ENCODE peak calls at places on chromosomes 6 and 20, in six cellular contexts. One of them, this sample, is unnamed.

GRCh38 chr20:50844430-50845100 is 49.7 kb downstream of the BCAS4 start:
- DNase-seq in BJ: no peak
- DNase-seq in spleen: no peak
- DNase-seq in brain microvascular endothelial cell: peak; percentile 84
- DNase-seq in fibroblast of pulmonary artery: peak; percentile 90
- DNase-seq in IMR-90: peak; percentile 87
- DNase-seq in this sample: peak; percentile 82

GRCh38 chr6:52975580-52975979 is 19.5 kb downstream of the GSTA4 start:
- DNase-seq in BJ: no peak
- DNase-seq in spleen: no peak
- DNase-seq in brain microvascular endothelial cell: no peak
- DNase-seq in fibroblast of pulmonary artery: no peak
- DNase-seq in IMR-90: peak; percentile 29
- DNase-seq in this sample: peak; percentile 28

GRCh38 chr20:45322952-45323383 is 14.9 kb upstream of the MATN4 start:
- DNase-seq in BJ: no peak
- DNase-seq in spleen: no peak
- DNase-seq in brain microvascular endothelial cell: no peak
- DNase-seq in fibroblast of pulmonary artery: peak; percentile 63
- DNase-seq in IMR-90: peak; percentile 43
- DNase-seq in this sample: peak; percentile 37

GRCh38 chr20:17759449-17759848 is 59.7 kb downstream of the BANF2 start:
- DNase-seq in BJ: no peak
- DNase-seq in spleen: no peak
- DNase-seq in brain microvascular endothelial cell: no peak
- DNase-seq in fibroblast of pulmonary artery: peak; percentile 44
- DNase-seq in IMR-90: no peak
- DNase-seq in this sample: no peak

GRCh38 chr20:11719153-11719552 is 198.5 kb upstream of the BTBD3 start:
- DNase-seq in BJ: no peak
- DNase-seq in spleen: no peak
- DNase-seq in brain microvascular endothelial cell: no peak
- DNase-seq in fibroblast of pulmonary artery: no peak
- DNase-seq in IMR-90: no peak
- DNase-seq in this sample: no peak

GRCh38 chr20:54633903-54634302 is 158.5 kb downstream of the DOK5 start:
- DNase-seq in BJ: no peak
- DNase-seq in spleen: no peak
- DNase-seq in brain microvascular endothelial cell: no peak
- DNase-seq in fibroblast of pulmonary artery: no peak
- DNase-seq in IMR-90: no peak
- DNase-seq in this sample: no peak

GRCh38 chr20:18632196-18632789 is 44.4 kb downstream of the DTD1 start:
- DNase-seq in BJ: no peak
- DNase-seq in spleen: peak; percentile 87
- DNase-seq in brain microvascular endothelial cell: peak; percentile 60
- DNase-seq in fibroblast of pulmonary artery: peak; percentile 74
- DNase-seq in IMR-90: peak; percentile 59
- DNase-seq in this sample: peak; percentile 64

GRCh38 chr20:63317601-63318291 is 24.8 kb downstream of the COL20A1 start:
- DNase-seq in BJ: no peak
- DNase-seq in spleen: peak; percentile 63
- DNase-seq in brain microvascular endothelial cell: no peak
- DNase-seq in fibroblast of pulmonary artery: no peak
- DNase-seq in IMR-90: no peak
- DNase-seq in this sample: no peak

GRCh38 chr20:33791540-33791939 is 19.6 kb upstream of the CHMP4B start:
- DNase-seq in BJ: no peak
- DNase-seq in spleen: no peak
- DNase-seq in brain microvascular endothelial cell: no peak
- DNase-seq in fibroblast of pulmonary artery: no peak
- DNase-seq in IMR-90: no peak
- DNase-seq in this sample: no peak

GRCh38 chr20:39825950-39826349 is 863.1 kb downstream of the MAFB start:
- DNase-seq in BJ: no peak
- DNase-seq in spleen: no peak
- DNase-seq in brain microvascular endothelial cell: peak; percentile 59
- DNase-seq in fibroblast of pulmonary artery: peak; percentile 20
- DNase-seq in IMR-90: peak; percentile 13
- DNase-seq in this sample: peak; percentile 50

GRCh38 chr6:111663692-111664564 is 58.2 kb upstream of the TRAF3IP2 start:
- DNase-seq in BJ: no peak
- DNase-seq in spleen: no peak
- DNase-seq in brain microvascular endothelial cell: no peak
- DNase-seq in fibroblast of pulmonary artery: peak; percentile 75
- DNase-seq in IMR-90: peak; percentile 38
- DNase-seq in this sample: peak; percentile 64

GRCh38 chr6:125480571-125480970 is 178.8 kb upstream of the HDDC2 start:
- DNase-seq in BJ: no peak
- DNase-seq in spleen: no peak
- DNase-seq in brain microvascular endothelial cell: peak; percentile 69
- DNase-seq in fibroblast of pulmonary artery: peak; percentile 27
- DNase-seq in IMR-90: no peak
- DNase-seq in this sample: peak; percentile 24

GRCh38 chr6:157941101-157941863 is 40.4 kb upstream of the SYNJ2 start:
- DNase-seq in BJ: no peak
- DNase-seq in spleen: no peak
- DNase-seq in brain microvascular endothelial cell: no peak
- DNase-seq in fibroblast of pulmonary artery: no peak
- DNase-seq in IMR-90: no peak
- DNase-seq in this sample: no peak

GRCh38 chr6:101429291-101429690 is 35.8 kb downstream of the GRIK2 start:
- DNase-seq in BJ: no peak
- DNase-seq in spleen: no peak
- DNase-seq in brain microvascular endothelial cell: peak; percentile 24
- DNase-seq in fibroblast of pulmonary artery: no peak
- DNase-seq in IMR-90: peak; percentile 49
- DNase-seq in this sample: peak; percentile 17

GRCh38 chr6:144661101-144661806 is 376.1 kb downstream of the UTRN start:
- DNase-seq in BJ: no peak
- DNase-seq in spleen: no peak
- DNase-seq in brain microvascular endothelial cell: no peak
- DNase-seq in fibroblast of pulmonary artery: no peak
- DNase-seq in IMR-90: peak; percentile 42
- DNase-seq in this sample: peak; percentile 12

GRCh38 chr6:56984374-56984773 is 29.5 kb downstream of the BEND6 start:
- DNase-seq in BJ: no peak
- DNase-seq in spleen: no peak
- DNase-seq in brain microvascular endothelial cell: no peak
- DNase-seq in fibroblast of pulmonary artery: peak; percentile 57
- DNase-seq in IMR-90: peak; percentile 60
- DNase-seq in this sample: peak; percentile 50

GRCh38 chr6:113140721-113141120 is 716.4 kb upstream of the MARCKS start:
- DNase-seq in BJ: no peak
- DNase-seq in spleen: no peak
- DNase-seq in brain microvascular endothelial cell: no peak
- DNase-seq in fibroblast of pulmonary artery: no peak
- DNase-seq in IMR-90: no peak
- DNase-seq in this sample: no peak

GRCh38 chr20:57620274-57620990 is at the start of gene ZBP1:
- DNase-seq in BJ: no peak
- DNase-seq in spleen: peak; percentile 92
- DNase-seq in brain microvascular endothelial cell: no peak
- DNase-seq in fibroblast of pulmonary artery: no peak
- DNase-seq in IMR-90: no peak
- DNase-seq in this sample: no peak

GRCh38 chr20:57619053-57619831 is 984 bp downstream of the ZBP1 start:
- DNase-seq in BJ: no peak
- DNase-seq in spleen: peak; percentile 96
- DNase-seq in brain microvascular endothelial cell: no peak
- DNase-seq in fibroblast of pulmonary artery: no peak
- DNase-seq in IMR-90: no peak
- DNase-seq in this sample: no peak

GRCh38 chr20:57617079-57617795 is 3.0 kb downstream of the ZBP1 start:
- DNase-seq in BJ: no peak
- DNase-seq in spleen: peak; percentile 77
- DNase-seq in brain microvascular endothelial cell: no peak
- DNase-seq in fibroblast of pulmonary artery: no peak
- DNase-seq in IMR-90: no peak
- DNase-seq in this sample: no peak

GRCh38 chr20:57618091-57618765 is 2.0 kb downstream of the ZBP1 start:
- DNase-seq in BJ: no peak
- DNase-seq in spleen: peak; percentile 83
- DNase-seq in brain microvascular endothelial cell: no peak
- DNase-seq in fibroblast of pulmonary artery: no peak
- DNase-seq in IMR-90: no peak
- DNase-seq in this sample: no peak

DNA sequence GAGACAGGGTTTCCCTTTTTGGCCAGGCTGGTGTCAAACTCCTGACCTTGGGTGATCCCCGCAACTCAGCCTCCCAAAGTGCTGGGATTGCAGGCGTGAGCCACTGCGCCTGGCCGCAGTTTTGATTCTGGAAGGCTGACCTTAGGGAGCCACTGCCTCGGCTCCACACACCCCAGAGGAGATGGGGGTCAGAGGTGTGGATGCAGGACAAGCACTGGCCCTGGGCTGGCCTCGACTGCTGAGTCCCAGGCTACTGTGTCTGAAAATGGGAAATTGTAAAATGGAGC is 1.5 kb downstream of the ZBP1 start:
- DNase-seq in BJ: no peak
- DNase-seq in spleen: no peak
- DNase-seq in brain microvascular endothelial cell: no peak
- DNase-seq in fibroblast of pulmonary artery: no peak
- DNase-seq in IMR-90: no peak
- DNase-seq in this sample: no peak
- H3K4me3 ChIP-seq in BJ: no peak overlapping the region
- H3K4me3 ChIP-seq in spleen: peak overlapping the region; percentile 37
- H3K4me3 ChIP-seq in brain microvascular endothelial cell: no peak overlapping the region
- H3K4me3 ChIP-seq in fibroblast of pulmonary artery: no peak overlapping the region
- H3K4me3 ChIP-seq in IMR-90: no peak overlapping the region
- H3K4me3 ChIP-seq in this sample: no peak overlapping the region

DNA sequence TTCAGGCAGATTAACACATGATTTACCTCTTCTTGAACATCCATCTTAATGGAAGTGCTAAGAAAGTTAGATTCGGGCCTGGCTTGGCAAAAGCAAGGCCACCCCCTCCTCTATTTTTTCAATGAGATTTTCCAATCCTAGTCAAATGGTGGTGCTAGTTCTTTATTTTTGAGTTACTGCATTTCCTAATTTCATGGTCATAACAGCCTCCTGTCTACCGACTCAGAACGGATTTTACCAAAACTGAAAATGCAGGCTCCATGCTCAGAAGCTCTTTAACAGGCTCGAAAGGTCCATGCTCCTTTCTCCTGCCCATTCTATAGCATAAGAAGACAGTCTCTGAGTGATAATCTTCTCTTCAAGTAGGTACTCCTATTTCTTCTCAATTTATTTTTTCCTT is 117.2 kb upstream of the ESR1 start:
- DNase-seq in BJ: no peak
- DNase-seq in spleen: no peak
- DNase-seq in brain microvascular endothelial cell: no peak
- DNase-seq in fibroblast of pulmonary artery: peak; percentile 12
- DNase-seq in IMR-90: no peak
- DNase-seq in this sample: peak; percentile 57
- TF ChIP-seq CTCF in BJ: no peak
- TF ChIP-seq CTCF in spleen: peak; percentile 16
- TF ChIP-seq CTCF in brain microvascular endothelial cell: no peak
- TF ChIP-seq CTCF in fibroblast of pulmonary artery: no peak
- TF ChIP-seq CTCF in IMR-90: no peak
- TF ChIP-seq CTCF in this sample: peak; percentile 20

GRCh38 chr6:31546339-31546961 is at the start of gene ATP6V1G2:
- DNase-seq in BJ: peak; percentile 62
- DNase-seq in spleen: peak; percentile 95
- DNase-seq in brain microvascular endothelial cell: peak; percentile 94
- DNase-seq in fibroblast of pulmonary artery: peak; percentile 93
- DNase-seq in IMR-90: peak; percentile 93
- DNase-seq in this sample: peak; percentile 91
- H3K4me3 ChIP-seq in BJ: peak within 1 kb of the TSS; percentile 50
- H3K4me3 ChIP-seq in spleen: peak within 1 kb of the TSS; percentile 37
- H3K4me3 ChIP-seq in brain microvascular endothelial cell: peak within 1 kb of the TSS; percentile 57
- H3K4me3 ChIP-seq in fibroblast of pulmonary artery: peak within 1 kb of the TSS; percentile 61
- H3K4me3 ChIP-seq in IMR-90: peak within 1 kb of the TSS; percentile 45
- H3K4me3 ChIP-seq in this sample: peak within 1 kb of the TSS; percentile 41

GRCh38 chr20:23350007-23350854 is at the start of gene NXT1:
- DNase-seq in BJ: peak; percentile 95
- DNase-seq in spleen: peak; percentile 98
- DNase-seq in brain microvascular endothelial cell: peak; percentile 99
- DNase-seq in fibroblast of pulmonary artery: peak; percentile 99
- DNase-seq in IMR-90: peak; percentile 99
- DNase-seq in this sample: peak; percentile 98

GRCh38 chr20:23350855-23351838 is 556 bp downstream of the NXT1 start:
- DNase-seq in BJ: no peak
- DNase-seq in spleen: peak; percentile 92
- DNase-seq in brain microvascular endothelial cell: peak; percentile 53
- DNase-seq in fibroblast of pulmonary artery: peak; percentile 34
- DNase-seq in IMR-90: peak; percentile 45
- DNase-seq in this sample: peak; percentile 28

GRCh38 chr20:23344336-23344735 is 6.3 kb upstream of the NXT1 start:
- DNase-seq in BJ: no peak
- DNase-seq in spleen: no peak
- DNase-seq in brain microvascular endothelial cell: no peak
- DNase-seq in fibroblast of pulmonary artery: no peak
- DNase-seq in IMR-90: no peak
- DNase-seq in this sample: no peak

GRCh38 chr20:23347791-23348190 is 2.8 kb upstream of the NXT1 start:
- DNase-seq in BJ: no peak
- DNase-seq in spleen: no peak
- DNase-seq in brain microvascular endothelial cell: no peak
- DNase-seq in fibroblast of pulmonary artery: no peak
- DNase-seq in IMR-90: no peak
- DNase-seq in this sample: no peak

GRCh38 chr20:23349338-23350006 is 1.1 kb upstream of the NXT1 start:
- DNase-seq in BJ: no peak
- DNase-seq in spleen: no peak
- DNase-seq in brain microvascular endothelial cell: no peak
- DNase-seq in fibroblast of pulmonary artery: no peak
- DNase-seq in IMR-90: no peak
- DNase-seq in this sample: peak; percentile 52
- TF ChIP-seq CTCF in BJ: peak; percentile 40
- TF ChIP-seq CTCF in spleen: peak; percentile 59
- TF ChIP-seq CTCF in brain microvascular endothelial cell: peak; percentile 45
- TF ChIP-seq CTCF in fibroblast of pulmonary artery: peak; percentile 45
- TF ChIP-seq CTCF in IMR-90: peak; percentile 45
- TF ChIP-seq CTCF in this sample: peak; percentile 47

GRCh38 chr6:11043552-11043960 is 549 bp downstream of the ELOVL2 start:
- DNase-seq in BJ: no peak
- DNase-seq in spleen: peak; percentile 76
- DNase-seq in brain microvascular endothelial cell: no peak
- DNase-seq in fibroblast of pulmonary artery: no peak
- DNase-seq in IMR-90: no peak
- DNase-seq in this sample: no peak
- H3K4me3 ChIP-seq in BJ: peak overlapping the region; percentile 41
- H3K4me3 ChIP-seq in spleen: peak overlapping the region; percentile 50
- H3K4me3 ChIP-seq in brain microvascular endothelial cell: peak overlapping the region; percentile 43
- H3K4me3 ChIP-seq in fibroblast of pulmonary artery: peak overlapping the region; percentile 55
- H3K4me3 ChIP-seq in IMR-90: peak overlapping the region; percentile 74
- H3K4me3 ChIP-seq in this sample: peak overlapping the region; percentile 28

DNA sequence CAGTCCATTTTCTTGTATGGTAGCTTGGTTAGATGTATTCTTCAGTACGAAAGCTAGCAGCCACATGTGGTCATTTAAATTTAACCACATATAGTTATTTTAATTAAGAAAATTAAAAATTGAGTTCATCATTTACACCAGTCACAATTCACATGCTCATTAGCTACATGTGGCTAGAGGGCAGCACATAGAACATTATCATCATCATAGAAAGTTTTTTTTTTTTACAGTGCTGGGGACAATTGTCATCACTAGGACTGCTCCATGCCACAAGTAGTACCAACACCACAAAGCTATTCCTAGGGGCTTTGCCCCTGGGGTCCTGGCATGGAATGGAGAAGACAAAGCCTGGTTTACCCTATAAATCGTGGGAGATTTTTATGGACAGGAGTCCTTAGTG is 30.5 kb downstream of the PLCB4 start:
- DNase-seq in BJ: no peak
- DNase-seq in spleen: no peak
- DNase-seq in brain microvascular endothelial cell: no peak
- DNase-seq in fibroblast of pulmonary artery: no peak
- DNase-seq in IMR-90: no peak
- DNase-seq in this sample: no peak
- TF ChIP-seq CTCF in BJ: no peak
- TF ChIP-seq CTCF in spleen: no peak
- TF ChIP-seq CTCF in brain microvascular endothelial cell: no peak
- TF ChIP-seq CTCF in fibroblast of pulmonary artery: no peak
- TF ChIP-seq CTCF in IMR-90: no peak
- TF ChIP-seq CTCF in this sample: no peak